ENCODE peak calls at places on chromosomes 2 and 18, in six cellular contexts. A is mammary epithelial cell, V is cardiac fibroblast, Y is ovary, O is GM23338, S is progenitor cell of endocrine pancreas. U is an unnamed sample.

GRCh38 chr18:29147944-29148343 is 971.0 kb upstream of the CDH2 start:
- DNase-seq in A (peak), O (peak), Y (no peak), V (peak), S (no peak), U (no peak)

GRCh38 chr2:197437380-197437779 is 2.6 kb upstream of the SF3B1 start:
- DNase-seq in A (no peak), V (no peak), Y (no peak), S (no peak), O (no peak), U (no peak)

GRCh38 chr2:7704296-7704865 is 787.2 kb downstream of the RNF144A start:
- DNase-seq in V (no peak), Y (no peak), S (no peak), O (no peak), A (no peak), U (no peak)

GRCh38 chr2:241984271-241984655 is 114.7 kb downstream of the RTP5 start:
- DNase-seq in V (no peak), O (no peak), A (no peak), S (no peak), Y (no peak), U (no peak)

GRCh38 chr2:70975237-70975636 is 3.2 kb upstream of the ANKRD53 start:
- DNase-seq in V (no peak), Y (no peak), A (no peak), O (no peak), S (no peak), U (no peak)

GRCh38 chr2:100425107-100425506 is 7.6 kb upstream of the CHST10 start:
- DNase-seq in Y (no peak), V (no peak), S (no peak), A (no peak), O (no peak), U (no peak)

GRCh38 chr18:50819027-50819726 is 639 bp downstream of the MRO start:
- DNase-seq in V (peak), O (peak), A (peak), Y (peak), S (peak), U (peak)

GRCh38 chr2:228763600-228763999 is 507.5 kb downstream of the PID1 start:
- DNase-seq in S (no peak), V (no peak), O (no peak), Y (no peak), A (no peak), U (no peak)

GRCh38 chr2:437772-438393 is 150.0 kb upstream of the ALKAL2 start:
- DNase-seq in Y (no peak), O (peak), V (no peak), A (no peak), S (no peak), U (no peak)

GRCh38 chr18:78725426-78725825 is 254.2 kb upstream of the SALL3 start:
- DNase-seq in V (no peak), Y (no peak), A (no peak), S (no peak), O (no peak), U (no peak)

GRCh38 chr2:102657770-102658169 is 38.4 kb downstream of the SLC9A2 start:
- DNase-seq in S (no peak), V (no peak), A (peak), O (no peak), Y (no peak), U (no peak)

GRCh38 chr2:226023383-226023782 is 623.9 kb downstream of the NYAP2 start:
- DNase-seq in S (no peak), V (no peak), Y (no peak), A (no peak), O (peak), U (no peak)

DNA sequence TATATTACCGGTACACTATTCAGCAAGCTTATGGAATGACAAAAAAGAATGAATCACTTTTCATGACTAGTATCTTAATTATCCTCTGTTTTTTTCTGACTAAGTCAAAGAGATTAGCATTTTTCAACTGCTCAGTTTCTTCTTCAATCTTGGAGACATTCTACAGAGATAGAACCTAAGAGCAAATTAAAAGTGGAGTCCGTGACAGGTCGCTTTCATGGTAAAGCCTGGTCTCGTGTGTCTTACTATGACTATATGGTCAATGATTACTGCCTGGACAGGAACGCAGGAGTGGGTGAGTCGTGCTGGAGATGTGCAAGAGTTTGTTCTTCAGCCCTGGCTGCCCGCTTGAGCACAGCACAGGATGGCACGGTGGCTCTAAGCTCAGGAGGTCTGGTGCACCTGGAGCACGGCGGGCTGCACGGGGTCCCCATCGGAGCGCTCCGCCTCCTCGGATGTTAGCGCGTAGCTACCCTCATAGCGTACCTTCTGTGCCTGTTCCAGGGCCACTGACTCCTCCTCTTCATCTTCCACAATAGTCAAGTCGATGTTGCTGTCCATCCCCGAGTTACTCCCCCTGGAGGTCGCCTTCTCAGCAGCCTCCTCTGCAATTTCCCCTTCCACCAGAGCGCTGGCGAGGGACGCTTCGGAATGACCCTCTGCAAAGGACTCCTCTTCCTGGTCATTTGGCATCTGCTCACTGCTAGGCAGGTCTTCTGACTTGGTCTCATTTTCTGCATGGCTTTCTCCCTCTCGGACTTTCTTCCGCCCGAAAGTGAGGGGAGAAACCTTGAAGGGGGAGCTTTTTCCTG is 11.1 kb downstream of the CAVIN2 start:
- DNase-seq in A (no peak), Y (no peak), V (no peak), S (no peak), O (peak), U (no peak)
- TF ChIP-seq CTCF in A (no peak), Y (no peak), V (no peak), S (no peak), O (peak), U (no peak)

GRCh38 chr2:208254871-208255556 is at the start of gene IDH1:
- DNase-seq in V (peak), S (peak), A (peak), Y (peak), O (peak), U (peak)
- TF ChIP-seq CTCF in V (peak), S (peak), A (peak), Y (peak), O (peak), U (peak)

DNA sequence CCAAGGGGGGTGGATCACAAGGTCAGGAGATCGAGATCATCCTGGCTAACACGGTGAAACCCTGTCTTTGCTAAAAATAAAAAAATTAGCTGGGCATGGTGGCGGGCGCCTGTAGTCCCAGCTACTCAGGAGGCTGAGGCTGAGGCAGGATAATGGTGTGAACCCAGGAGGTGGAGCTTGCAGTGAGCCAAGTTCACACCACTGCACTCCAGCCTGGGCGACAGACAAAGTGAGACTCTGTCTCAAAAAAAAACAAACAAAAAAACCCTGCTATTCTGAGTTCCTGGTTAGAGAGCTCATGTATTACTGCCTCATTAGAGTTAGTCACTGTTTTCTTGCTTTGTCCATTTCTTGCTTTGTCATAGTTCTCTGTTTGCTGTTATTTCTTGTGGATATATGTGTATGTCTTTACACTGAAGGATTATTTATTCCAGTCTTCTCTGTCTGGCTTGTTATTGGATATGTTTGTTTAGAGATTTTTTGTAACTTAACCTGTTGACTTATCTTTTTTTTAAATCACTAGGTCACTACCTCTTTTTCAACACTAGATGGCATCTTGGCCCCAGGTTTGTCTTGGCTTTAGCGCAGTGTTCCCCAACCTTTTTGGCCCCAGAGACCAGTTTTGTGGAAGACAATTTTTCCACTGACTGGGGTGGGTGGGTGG is 17.0 kb downstream of the TTLL4 start:
- DNase-seq in S (no peak), V (no peak), A (peak), O (peak), Y (no peak), U (no peak)
- TF ChIP-seq CTCF in S (peak), V (peak), A (peak), O (peak), Y (no peak), U (peak)

GRCh38 chr2:101515512-101515911 is 40.6 kb upstream of the RFX8 start:
- DNase-seq in A (peak), V (peak), S (no peak), Y (peak), O (no peak), U (peak)
- TF ChIP-seq CTCF in A (no peak), V (no peak), S (no peak), Y (no peak), O (no peak), U (no peak)

GRCh38 chr2:85243101-85244072 is 84.4 kb downstream of the TGOLN2 start:
- DNase-seq in V (no peak), A (no peak), O (peak), Y (no peak), S (peak), U (peak)
- TF ChIP-seq CTCF in V (peak), A (peak), O (peak), Y (no peak), S (peak), U (peak)